ENCODE peak calls at places on chromosome 4, in five cellular contexts. One of them, this sample, is unnamed.

GRCh38 chr4:7663075-7663541 is 228.4 kb upstream of the PSAPL1 start:
- DNase-seq in PC-3: no peak
- DNase-seq in mammary epithelial cell: no peak
- DNase-seq in GM23248: no peak
- DNase-seq in endothelial cell of umbilical vein: no peak
- DNase-seq in this sample: no peak

GRCh38 chr4:135731681-135732080 is 1530.1 kb upstream of the PABPC4L start:
- DNase-seq in PC-3: no peak
- DNase-seq in mammary epithelial cell: no peak
- DNase-seq in GM23248: no peak
- DNase-seq in endothelial cell of umbilical vein: no peak
- DNase-seq in this sample: no peak

GRCh38 chr4:187475901-187476300 is 519.7 kb upstream of the ZFP42 start:
- DNase-seq in PC-3: no peak
- DNase-seq in mammary epithelial cell: no peak
- DNase-seq in GM23248: no peak
- DNase-seq in endothelial cell of umbilical vein: no peak
- DNase-seq in this sample: no peak

GRCh38 chr4:8846864-8847263 is 24.8 kb downstream of the HMX1 start:
- DNase-seq in PC-3: no peak
- DNase-seq in mammary epithelial cell: no peak
- DNase-seq in GM23248: no peak
- DNase-seq in endothelial cell of umbilical vein: no peak
- DNase-seq in this sample: no peak

GRCh38 chr4:140158234-140159030 is 4.4 kb upstream of the MAML3 start:
- DNase-seq in PC-3: peak; percentile 26
- DNase-seq in mammary epithelial cell: no peak
- DNase-seq in GM23248: no peak
- DNase-seq in endothelial cell of umbilical vein: peak; percentile 67
- DNase-seq in this sample: peak; percentile 31

GRCh38 chr4:142236268-142236667 is 599.9 kb downstream of the IL15 start:
- DNase-seq in PC-3: no peak
- DNase-seq in mammary epithelial cell: peak; percentile 52
- DNase-seq in GM23248: peak; percentile 19
- DNase-seq in endothelial cell of umbilical vein: no peak
- DNase-seq in this sample: no peak

GRCh38 chr4:113471141-113471860 is 290.2 kb downstream of the CAMK2D start:
- DNase-seq in PC-3: no peak
- DNase-seq in mammary epithelial cell: no peak
- DNase-seq in GM23248: peak; percentile 75
- DNase-seq in endothelial cell of umbilical vein: no peak
- DNase-seq in this sample: peak; percentile 71

GRCh38 chr4:80206541-80207171 is 9.4 kb downstream of the PRDM8 start:
- DNase-seq in PC-3: no peak
- DNase-seq in mammary epithelial cell: no peak
- DNase-seq in GM23248: no peak
- DNase-seq in endothelial cell of umbilical vein: peak; percentile 45
- DNase-seq in this sample: no peak

GRCh38 chr4:22389240-22389871 is 126.5 kb downstream of the ADGRA3 start:
- DNase-seq in PC-3: peak; percentile 67
- DNase-seq in mammary epithelial cell: peak; percentile 53
- DNase-seq in GM23248: peak; percentile 83
- DNase-seq in endothelial cell of umbilical vein: peak; percentile 78
- DNase-seq in this sample: peak; percentile 64

GRCh38 chr4:157291071-157291470 is 70.5 kb downstream of the GRIA2 start:
- DNase-seq in PC-3: peak; percentile 5
- DNase-seq in mammary epithelial cell: no peak
- DNase-seq in GM23248: peak; percentile 46
- DNase-seq in endothelial cell of umbilical vein: no peak
- DNase-seq in this sample: no peak

GRCh38 chr4:30724217-30724616 is 4.0 kb downstream of the PCDH7 start:
- DNase-seq in PC-3: no peak
- DNase-seq in mammary epithelial cell: no peak
- DNase-seq in GM23248: no peak
- DNase-seq in endothelial cell of umbilical vein: peak; percentile 69
- DNase-seq in this sample: no peak

GRCh38 chr4:133156096-133156495 is 7.0 kb downstream of the PCDH10 start:
- DNase-seq in PC-3: no peak
- DNase-seq in mammary epithelial cell: no peak
- DNase-seq in GM23248: no peak
- DNase-seq in endothelial cell of umbilical vein: peak; percentile 26
- DNase-seq in this sample: peak; percentile 76

GRCh38 chr4:26163425-26164362 is 157.1 kb upstream of the RBPJ start:
- DNase-seq in PC-3: no peak
- DNase-seq in mammary epithelial cell: no peak
- DNase-seq in GM23248: no peak
- DNase-seq in endothelial cell of umbilical vein: no peak
- DNase-seq in this sample: no peak

GRCh38 chr4:165874799-165875371 is 1.8 kb downstream of the TLL1 start:
- DNase-seq in PC-3: peak; percentile 61
- DNase-seq in mammary epithelial cell: peak; percentile 34
- DNase-seq in GM23248: no peak
- DNase-seq in endothelial cell of umbilical vein: no peak
- DNase-seq in this sample: no peak

GRCh38 chr4:155444695-155445094 is 67.9 kb upstream of the MAP9 start:
- DNase-seq in PC-3: no peak
- DNase-seq in mammary epithelial cell: no peak
- DNase-seq in GM23248: no peak
- DNase-seq in endothelial cell of umbilical vein: no peak
- DNase-seq in this sample: no peak

GRCh38 chr4:97432551-97432950 is 710.7 kb downstream of the STPG2 start:
- DNase-seq in PC-3: no peak
- DNase-seq in mammary epithelial cell: no peak
- DNase-seq in GM23248: no peak
- DNase-seq in endothelial cell of umbilical vein: no peak
- DNase-seq in this sample: no peak

GRCh38 chr4:186726440-186727148 is 2.9 kb upstream of the FAT1 start:
- DNase-seq in PC-3: peak; percentile 68
- DNase-seq in mammary epithelial cell: peak; percentile 89
- DNase-seq in GM23248: peak; percentile 89
- DNase-seq in endothelial cell of umbilical vein: peak; percentile 51
- DNase-seq in this sample: peak; percentile 71

GRCh38 chr4:1208970-1209704 is 36.8 kb upstream of the SPON2 start:
- DNase-seq in PC-3: no peak
- DNase-seq in mammary epithelial cell: no peak
- DNase-seq in GM23248: no peak
- DNase-seq in endothelial cell of umbilical vein: peak; percentile 26
- DNase-seq in this sample: peak; percentile 36

GRCh38 chr4:121072836-121073362 is 564 bp upstream of the NDNF start:
- DNase-seq in PC-3: no peak
- DNase-seq in mammary epithelial cell: no peak
- DNase-seq in GM23248: peak; percentile 35
- DNase-seq in endothelial cell of umbilical vein: peak; percentile 5
- DNase-seq in this sample: no peak

GRCh38 chr4:46392421-46392820 is 2.5 kb upstream of the GABRA2 start:
- DNase-seq in PC-3: peak; percentile 4
- DNase-seq in mammary epithelial cell: peak; percentile 49
- DNase-seq in GM23248: no peak
- DNase-seq in endothelial cell of umbilical vein: no peak
- DNase-seq in this sample: no peak

GRCh38 chr4:13539047-13539720 is 5.1 kb downstream of the NKX3-2 start:
- DNase-seq in PC-3: no peak
- DNase-seq in mammary epithelial cell: no peak
- DNase-seq in GM23248: peak; percentile 45
- DNase-seq in endothelial cell of umbilical vein: no peak
- DNase-seq in this sample: no peak

GRCh38 chr4:68864438-68865177 is 48.8 kb downstream of the UGT2B10 start:
- DNase-seq in PC-3: peak; percentile 48
- DNase-seq in mammary epithelial cell: no peak
- DNase-seq in GM23248: no peak
- DNase-seq in endothelial cell of umbilical vein: no peak
- DNase-seq in this sample: no peak
- H3K9ac ChIP-seq in PC-3: no peak overlapping the region
- H3K9ac ChIP-seq in mammary epithelial cell: no peak overlapping the region
- H3K9ac ChIP-seq in GM23248: no peak overlapping the region
- H3K9ac ChIP-seq in endothelial cell of umbilical vein: no peak overlapping the region
- H3K9ac ChIP-seq in this sample: no peak overlapping the region

GRCh38 chr4:123505457-123506310 is 109.1 kb downstream of the SPRY1 start:
- DNase-seq in PC-3: peak; percentile 41
- DNase-seq in mammary epithelial cell: no peak
- DNase-seq in GM23248: peak; percentile 60
- DNase-seq in endothelial cell of umbilical vein: peak; percentile 74
- DNase-seq in this sample: peak; percentile 68
- TF ChIP-seq EZH2 in PC-3: no peak
- TF ChIP-seq EZH2 in mammary epithelial cell: no peak
- TF ChIP-seq EZH2 in GM23248: no peak
- TF ChIP-seq EZH2 in endothelial cell of umbilical vein: no peak
- TF ChIP-seq EZH2 in this sample: no peak

GRCh38 chr4:148216866-148217814 is 225.1 kb downstream of the NR3C2 start:
- DNase-seq in PC-3: no peak
- DNase-seq in mammary epithelial cell: no peak
- DNase-seq in GM23248: no peak
- DNase-seq in endothelial cell of umbilical vein: peak; percentile 20
- DNase-seq in this sample: peak; percentile 23
- H3K9ac ChIP-seq in PC-3: no peak overlapping the region
- H3K9ac ChIP-seq in mammary epithelial cell: no peak overlapping the region
- H3K9ac ChIP-seq in GM23248: no peak overlapping the region
- H3K9ac ChIP-seq in endothelial cell of umbilical vein: no peak overlapping the region
- H3K9ac ChIP-seq in this sample: no peak overlapping the region

GRCh38 chr4:122658818-122659295 is 38.0 kb upstream of the IL21 start:
- DNase-seq in PC-3: no peak
- DNase-seq in mammary epithelial cell: peak; percentile 56
- DNase-seq in GM23248: no peak
- DNase-seq in endothelial cell of umbilical vein: no peak
- DNase-seq in this sample: no peak
- TF ChIP-seq EZH2 in PC-3: no peak
- TF ChIP-seq EZH2 in mammary epithelial cell: no peak
- TF ChIP-seq EZH2 in GM23248: no peak
- TF ChIP-seq EZH2 in endothelial cell of umbilical vein: no peak
- TF ChIP-seq EZH2 in this sample: no peak

GRCh38 chr4:77156533-77156911 is 485 bp upstream of the CCNG2 start:
- DNase-seq in PC-3: peak; percentile 97
- DNase-seq in mammary epithelial cell: peak; percentile 100
- DNase-seq in GM23248: peak; percentile 99
- DNase-seq in endothelial cell of umbilical vein: peak; percentile 99
- DNase-seq in this sample: peak; percentile 99
- H3K9ac ChIP-seq in PC-3: peak overlapping the region; percentile 68
- H3K9ac ChIP-seq in mammary epithelial cell: peak overlapping the region; percentile 96
- H3K9ac ChIP-seq in GM23248: peak overlapping the region; percentile 95
- H3K9ac ChIP-seq in endothelial cell of umbilical vein: peak overlapping the region; percentile 85
- H3K9ac ChIP-seq in this sample: peak overlapping the region; percentile 93

GRCh38 chr4:72827968-72828367 is 241.5 kb downstream of the COX18 start:
- DNase-seq in PC-3: no peak
- DNase-seq in mammary epithelial cell: no peak
- DNase-seq in GM23248: no peak
- DNase-seq in endothelial cell of umbilical vein: no peak
- DNase-seq in this sample: no peak

GRCh38 chr4:72828864-72829263 is 240.7 kb downstream of the COX18 start:
- DNase-seq in PC-3: no peak
- DNase-seq in mammary epithelial cell: no peak
- DNase-seq in GM23248: no peak
- DNase-seq in endothelial cell of umbilical vein: no peak
- DNase-seq in this sample: no peak
- TF ChIP-seq EZH2 in PC-3: no peak
- TF ChIP-seq EZH2 in mammary epithelial cell: no peak
- TF ChIP-seq EZH2 in GM23248: no peak
- TF ChIP-seq EZH2 in endothelial cell of umbilical vein: no peak
- TF ChIP-seq EZH2 in this sample: no peak

GRCh38 chr4:184548651-184549341 is 74.4 kb upstream of the IRF2 start:
- DNase-seq in PC-3: no peak
- DNase-seq in mammary epithelial cell: no peak
- DNase-seq in GM23248: no peak
- DNase-seq in endothelial cell of umbilical vein: no peak
- DNase-seq in this sample: no peak
- H3K9ac ChIP-seq in PC-3: no peak overlapping the region
- H3K9ac ChIP-seq in mammary epithelial cell: no peak overlapping the region
- H3K9ac ChIP-seq in GM23248: no peak overlapping the region
- H3K9ac ChIP-seq in endothelial cell of umbilical vein: no peak overlapping the region
- H3K9ac ChIP-seq in this sample: no peak overlapping the region

GRCh38 chr4:82797591-82798081 is 960 bp downstream of the SCD5 start:
- DNase-seq in PC-3: no peak
- DNase-seq in mammary epithelial cell: peak; percentile 46
- DNase-seq in GM23248: peak; percentile 64
- DNase-seq in endothelial cell of umbilical vein: peak; percentile 40
- DNase-seq in this sample: peak; percentile 46
- TF ChIP-seq EZH2 in PC-3: no peak
- TF ChIP-seq EZH2 in mammary epithelial cell: no peak
- TF ChIP-seq EZH2 in GM23248: no peak
- TF ChIP-seq EZH2 in endothelial cell of umbilical vein: no peak
- TF ChIP-seq EZH2 in this sample: no peak

GRCh38 chr4:111641813-111642579 is 503.3 kb upstream of the FAM241A start:
- DNase-seq in PC-3: peak; percentile 81
- DNase-seq in mammary epithelial cell: peak; percentile 68
- DNase-seq in GM23248: peak; percentile 95
- DNase-seq in endothelial cell of umbilical vein: peak; percentile 86
- DNase-seq in this sample: peak; percentile 73
- H3K9ac ChIP-seq in PC-3: no peak overlapping the region
- H3K9ac ChIP-seq in mammary epithelial cell: no peak overlapping the region
- H3K9ac ChIP-seq in GM23248: no peak overlapping the region
- H3K9ac ChIP-seq in endothelial cell of umbilical vein: no peak overlapping the region
- H3K9ac ChIP-seq in this sample: no peak overlapping the region

DNA sequence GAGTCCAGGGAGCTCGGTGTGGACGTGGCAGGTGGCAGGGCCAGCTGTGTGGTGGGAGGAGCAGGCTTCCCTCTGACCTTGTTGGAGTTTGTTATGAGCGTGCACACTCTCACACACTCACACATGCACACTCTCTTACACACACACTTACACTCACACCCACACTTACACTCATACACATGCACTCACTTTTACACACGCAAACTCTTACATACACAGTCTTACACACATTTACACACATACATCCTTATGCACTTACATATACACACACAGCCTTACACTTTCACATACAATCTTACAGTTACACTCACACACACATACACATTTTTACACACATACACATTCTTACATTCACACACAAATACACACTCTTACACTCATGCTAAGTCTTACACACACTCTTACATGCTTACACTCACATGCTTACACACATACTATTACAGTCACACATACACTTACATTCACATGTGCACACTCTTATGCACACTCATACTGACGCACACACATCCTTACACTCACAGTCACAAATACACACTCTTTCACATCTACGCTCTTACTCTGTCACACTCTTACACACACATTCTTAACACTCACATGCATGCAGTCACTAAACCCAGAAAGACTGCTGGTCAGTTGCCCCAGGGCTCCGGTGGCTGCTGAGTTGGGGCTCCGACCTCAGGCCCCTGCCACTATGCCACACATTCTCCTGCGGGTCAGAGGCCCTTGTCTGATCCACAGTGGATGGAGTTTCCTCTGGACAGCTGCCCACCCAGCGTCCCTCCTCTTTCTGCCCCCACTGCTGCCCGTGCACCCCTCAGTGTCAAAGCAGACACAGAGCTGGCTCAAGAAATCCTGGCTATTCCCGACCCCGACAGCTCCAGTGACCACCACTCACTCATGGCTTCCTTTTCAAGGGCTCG is 95.8 kb downstream of the ADRA2C start:
- DNase-seq in PC-3: no peak
- DNase-seq in mammary epithelial cell: no peak
- DNase-seq in GM23248: no peak
- DNase-seq in endothelial cell of umbilical vein: no peak
- DNase-seq in this sample: no peak
- TF ChIP-seq EZH2 in PC-3: no peak
- TF ChIP-seq EZH2 in mammary epithelial cell: no peak
- TF ChIP-seq EZH2 in GM23248: no peak
- TF ChIP-seq EZH2 in endothelial cell of umbilical vein: no peak
- TF ChIP-seq EZH2 in this sample: no peak

This sample was measured in astrocyte.